ENCODE peak calls at places on chromosomes 1 and 21, in nine cellular contexts. S is NCI-H1417, I is stomach, C is trophoblast cell, J is mesendoderm, Q is kidney glomerular epithelial cell, U is NCI-H1105 treated with DMSO at 0.1 percent for 48 hours, Z is foreskin fibroblast, M is fibroblast of gingiva. D is an unnamed sample.
A peak's percentile ranks its signal among the peaks of the same experiment; 100 is the strongest.

GRCh38 chr1:180571832-180572636 is 13.3 kb downstream of the OVAAL start:
- DNase-seq in I (no peak), J (no peak), Q (no peak), C (no peak), S (no peak), M (no peak), U (no peak), Z (no peak), D (no peak)

GRCh38 chr1:150362721-150363425 is 1.1 kb upstream of the RPRD2 start:
- DNase-seq in M (no peak), Q (no peak), U (peak; percentile 59), J (peak; percentile 6), C (no peak), I (no peak), Z (no peak), S (peak; percentile 69), D (no peak)

GRCh38 chr1:17355898-17356297 is 16.1 kb upstream of the PADI6 start:
- DNase-seq in S (no peak), C (no peak), J (no peak), I (no peak), U (no peak), M (no peak), Q (no peak), Z (no peak), D (no peak)

GRCh38 chr1:151293093-151293492 is 11.0 kb downstream of the ZNF687 start:
- DNase-seq in M (no peak), S (no peak), I (no peak), Z (no peak), C (no peak), U (no peak), J (no peak), Q (no peak), D (no peak)

GRCh38 chr1:160211010-160211790 is 6.0 kb downstream of the PEA15 start:
- DNase-seq in J (peak; percentile 77), Q (no peak), I (no peak), M (no peak), U (no peak), S (no peak), C (no peak), Z (no peak), D (no peak)

GRCh38 chr1:8202182-8202905 is 115.6 kb upstream of the SLC45A1 start:
- DNase-seq in J (no peak), C (peak; percentile 97), M (peak; percentile 73), Z (peak; percentile 68), Q (peak; percentile 40), S (no peak), U (no peak), I (peak; percentile 70), D (peak; percentile 81)

GRCh38 chr1:95126366-95126765 is 9.2 kb downstream of the TLCD4 start:
- DNase-seq in U (no peak), Q (no peak), M (no peak), Z (no peak), C (no peak), J (no peak), I (no peak), S (no peak), D (no peak)

GRCh38 chr1:231558711-231559205 is 30.3 kb downstream of the TSNAX start:
- DNase-seq in Z (no peak), S (no peak), I (no peak), Q (no peak), U (no peak), J (no peak), C (no peak), M (no peak), D (no peak)

GRCh38 chr21:37855568-37856391 is 60.5 kb downstream of the KCNJ6 start:
- DNase-seq in M (peak; percentile 64), Z (peak; percentile 76), S (no peak), Q (peak; percentile 53), C (no peak), J (no peak), U (no peak), I (no peak), D (no peak)

GRCh38 chr1:184326278-184326677 is 60.6 kb upstream of the C1orf21 start:
- DNase-seq in Q (no peak), M (no peak), Z (no peak), I (no peak), U (no peak), S (no peak), C (no peak), J (no peak), D (no peak)

GRCh38 chr1:56137829-56138505 is 441.4 kb downstream of the PLPP3 start:
- DNase-seq in C (peak; percentile 26), Z (no peak), I (no peak), M (no peak), J (no peak), U (no peak), Q (no peak), S (no peak), D (no peak)

GRCh38 chr1:157833155-157833554 is 8.5 kb downstream of the CD5L start:
- DNase-seq in U (no peak), J (no peak), M (no peak), C (no peak), I (no peak), S (no peak), Q (no peak), Z (no peak), D (no peak)

GRCh38 chr1:21851430-21852250 is 39.6 kb downstream of the LDLRAD2 start:
- DNase-seq in Q (no peak), C (no peak), I (no peak), S (no peak), J (no peak), M (no peak), U (no peak), Z (no peak), D (no peak)

D was measured in body of pancreas.